ENCODE peak calls at places on chromosome 4, in six cellular contexts. D, C, E, O, R and S are unnamed samples.

GRCh38 chr4:124903995-124904722 is 191.6 kb upstream of the ANKRD50 start:
- DNase-seq in D (no peak), C (no peak), E (peak), O (no peak), R (peak), S (no peak)

GRCh38 chr4:110680217-110680616 is 57.3 kb upstream of the PITX2 start:
- DNase-seq in D (no peak), C (no peak), E (no peak), O (no peak), R (no peak), S (no peak)

GRCh38 chr4:158769175-158769831 is 477 bp downstream of the FNIP2 start:
- DNase-seq in D (peak), C (no peak), E (peak), O (no peak), R (peak), S (peak)

GRCh38 chr4:40196724-40197281 is at the start of gene RHOH:
- DNase-seq in D (peak), C (no peak), E (no peak), O (peak), R (no peak), S (peak)

GRCh38 chr4:64385177-64385549 is 24.1 kb downstream of the TECRL start:
- DNase-seq in D (no peak), C (no peak), E (no peak), O (no peak), R (no peak), S (no peak)

GRCh38 chr4:119659576-119659975 is 31.0 kb upstream of the PDE5A start:
- DNase-seq in D (no peak), C (no peak), E (no peak), O (no peak), R (peak), S (no peak)

GRCh38 chr4:44025376-44026020 is 423.1 kb downstream of the KCTD8 start:
- DNase-seq in D (no peak), C (no peak), E (no peak), O (no peak), R (no peak), S (no peak)

GRCh38 chr4:91212140-91212681 is 1085.0 kb downstream of the CCSER1 start:
- DNase-seq in D (no peak), C (no peak), E (no peak), O (no peak), R (no peak), S (no peak)

GRCh38 chr4:186693159-186693815 is 30.4 kb downstream of the FAT1 start:
- DNase-seq in D (no peak), C (no peak), E (no peak), O (no peak), R (peak), S (no peak)

GRCh38 chr4:1448589-1449420 is 42.6 kb upstream of the NKX1-1 start:
- DNase-seq in D (no peak), C (no peak), E (no peak), O (no peak), R (no peak), S (no peak)

GRCh38 chr4:133776961-133777360 is 424.6 kb downstream of the PABPC4L start:
- DNase-seq in D (no peak), C (no peak), E (no peak), O (no peak), R (no peak), S (no peak)

GRCh38 chr4:38366997-38367396 is 297.0 kb upstream of the KLF3 start:
- DNase-seq in D (no peak), C (no peak), E (no peak), O (no peak), R (no peak), S (no peak)

GRCh38 chr4:168731006-168731636 is 234.3 kb downstream of the PALLD start:
- DNase-seq in D (no peak), C (peak), E (no peak), O (no peak), R (peak), S (no peak)

GRCh38 chr4:86283341-86283740 is 76.5 kb downstream of the MAPK10 start:
- DNase-seq in D (no peak), C (no peak), E (no peak), O (no peak), R (no peak), S (no peak)

GRCh38 chr4:16794816-16795445 is 103.5 kb downstream of the LDB2 start:
- DNase-seq in D (no peak), C (peak), E (peak), O (no peak), R (peak), S (no peak)

GRCh38 chr4:135508006-135508714 is 1306.6 kb upstream of the PABPC4L start:
- DNase-seq in D (no peak), C (peak), E (no peak), O (no peak), R (peak), S (no peak)

GRCh38 chr4:187059031-187059430 is 335.4 kb upstream of the FAT1 start:
- DNase-seq in D (no peak), C (no peak), E (no peak), O (no peak), R (no peak), S (no peak)

GRCh38 chr4:185573651-185574199 is 38.4 kb upstream of the PDLIM3 start:
- DNase-seq in D (no peak), C (peak), E (no peak), O (no peak), R (peak), S (no peak)